ENCODE peak calls at places on chromosome 16, in six cellular contexts. H is NCI-H1092; O is activated CD4-positive, alpha-beta T cell treated with anti-CD3 and anti-CD28 coated beads, Interleukin-2, amount 50 U/mL, for 4 hours; Q is naive thymus-derived CD8-positive, alpha-beta T cell; E is Ammon's horn; V is brain microvascular endothelial cell. A is an unnamed sample.
A peak's percentile ranks its signal among the peaks of the same experiment; 100 is the strongest.

GRCh38 chr16:4924593-4925378 is 12.2 kb downstream of the PPL start:
- DNase-seq in O (no peak), Q (no peak), H (no peak), E (no peak), V (no peak), A (no peak)

GRCh38 chr16:53913082-53913870 is 209.3 kb downstream of the FTO start:
- DNase-seq in Q (no peak), H (no peak), E (peak; percentile 23), V (peak; percentile 96), O (no peak), A (no peak)

GRCh38 chr16:241866-242265 is 7.2 kb downstream of the FAM234A start:
- DNase-seq in O (no peak), E (no peak), V (no peak), H (no peak), Q (no peak), A (no peak)

GRCh38 chr16:69112285-69113129 is 7.1 kb downstream of the HAS3 start:
- DNase-seq in V (peak; percentile 43), H (no peak), E (no peak), Q (no peak), O (peak; percentile 31), A (no peak)

GRCh38 chr16:50598256-50598894 is 50.2 kb downstream of the NKD1 start:
- DNase-seq in O (no peak), Q (peak; percentile 50), E (peak; percentile 56), V (no peak), H (no peak), A (no peak)

GRCh38 chr16:85639529-85640253 is 26.6 kb downstream of the GSE1 start:
- DNase-seq in Q (no peak), E (peak; percentile 68), V (no peak), O (no peak), H (peak; percentile 81), A (peak; percentile 34)

GRCh38 chr16:25950586-25951201 is 258.9 kb downstream of the HS3ST4 start:
- DNase-seq in Q (no peak), E (no peak), V (no peak), O (no peak), H (no peak), A (no peak)

GRCh38 chr16:88301431-88301830 is 81.3 kb upstream of the ZNF469 start:
- DNase-seq in V (no peak), O (no peak), E (no peak), H (no peak), Q (no peak), A (no peak)

GRCh38 chr16:85379041-85380001 is 233.8 kb upstream of the GSE1 start:
- DNase-seq in E (no peak), H (no peak), Q (no peak), O (no peak), V (no peak), A (no peak)

GRCh38 chr16:16042076-16042475 is 92.7 kb downstream of the ABCC1 start:
- DNase-seq in Q (no peak), H (no peak), V (peak; percentile 55), O (no peak), E (peak; percentile 62), A (no peak)

GRCh38 chr16:58620396-58620795 is 9.2 kb downstream of the CNOT1 start:
- DNase-seq in E (no peak), V (no peak), H (no peak), Q (no peak), O (no peak), A (no peak)

GRCh38 chr16:84266451-84266850 is 26.6 kb upstream of the KCNG4 start:
- DNase-seq in E (peak; percentile 86), H (no peak), Q (no peak), V (peak; percentile 71), O (no peak), A (peak; percentile 81)

GRCh38 chr16:83420206-83420760 is 387.5 kb upstream of the HSBP1 start:
- DNase-seq in Q (no peak), H (no peak), E (no peak), O (no peak), V (peak; percentile 15), A (peak; percentile 17)

GRCh38 chr16:533391-534088 is 6.0 kb downstream of the CAPN15 start:
- DNase-seq in Q (no peak), E (no peak), O (no peak), H (no peak), V (no peak), A (no peak)

GRCh38 chr16:88611220-88611821 is 27.1 kb upstream of the IL17C start:
- DNase-seq in H (no peak), V (no peak), E (peak; percentile 51), Q (no peak), O (no peak), A (no peak)

GRCh38 chr16:9836118-9836736 is 346.0 kb downstream of the GRIN2A start:
- DNase-seq in E (no peak), H (no peak), V (peak; percentile 16), O (no peak), Q (no peak), A (peak; percentile 59)

GRCh38 chr16:78122774-78123315 is 23.4 kb downstream of the WWOX start:
- DNase-seq in H (peak; percentile 71), E (peak; percentile 88), O (no peak), Q (no peak), V (peak; percentile 10), A (peak; percentile 92)

GRCh38 chr16:85750827-85751641 is at the start of gene C16orf74:
- DNase-seq in V (no peak), Q (peak; percentile 60), O (no peak), E (no peak), H (no peak), A (no peak)

GRCh38 chr16:13376174-13376573 is 474.8 kb downstream of the SHISA9 start:
- DNase-seq in H (no peak), Q (no peak), E (no peak), V (no peak), O (no peak), A (no peak)

GRCh38 chr16:11259655-11260595 is 3.9 kb upstream of the SOCS1 start:
- DNase-seq in E (no peak), O (no peak), Q (no peak), H (no peak), V (no peak), A (no peak)

GRCh38 chr16:81550412-81550768 is 105.8 kb downstream of the CMIP start:
- DNase-seq in O (no peak), V (no peak), H (no peak), Q (no peak), E (no peak), A (no peak)

GRCh38 chr16:10812352-10813122 is 6.1 kb downstream of the TVP23A start:
- DNase-seq in V (no peak), Q (no peak), E (no peak), O (no peak), H (no peak), A (no peak)

GRCh38 chr16:57590654-57591085 is 37.8 kb upstream of the ADGRG1 start:
- DNase-seq in H (no peak), E (no peak), Q (no peak), O (no peak), V (peak; percentile 71), A (no peak)

GRCh38 chr16:77169650-77170236 is 21.2 kb upstream of the MON1B start:
- DNase-seq in Q (no peak), E (peak; percentile 22), H (peak; percentile 6), O (peak; percentile 21), V (peak; percentile 23), A (no peak)

GRCh38 chr16:27925612-27926011 is 137.9 kb downstream of the GSG1L start:
- DNase-seq in H (no peak), E (no peak), O (no peak), Q (no peak), V (no peak), A (no peak)

GRCh38 chr16:89319883-89320716 is 102.6 kb downstream of the ZNF778 start:
- DNase-seq in V (peak; percentile 77), E (no peak), Q (no peak), O (peak; percentile 24), H (no peak), A (no peak)

GRCh38 chr16:4911831-4912422 is 25.0 kb downstream of the PPL start:
- DNase-seq in E (no peak), Q (no peak), V (peak; percentile 16), O (no peak), H (no peak), A (no peak)

GRCh38 chr16:85986931-85987749 is 88.2 kb downstream of the IRF8 start:
- DNase-seq in V (no peak), O (peak; percentile 34), Q (no peak), H (no peak), E (no peak), A (no peak)

GRCh38 chr16:51638338-51639135 is 487.5 kb upstream of the SALL1 start:
- DNase-seq in V (no peak), O (no peak), E (no peak), H (no peak), Q (no peak), A (no peak)

GRCh38 chr16:83272201-83272600 is 535.6 kb upstream of the HSBP1 start:
- DNase-seq in E (no peak), V (peak; percentile 51), H (no peak), O (no peak), Q (no peak), A (no peak)

GRCh38 chr16:53224932-53225533 is 170.2 kb downstream of the CHD9 start:
- DNase-seq in E (no peak), H (no peak), V (peak; percentile 10), Q (no peak), O (no peak), A (no peak)